ENCODE peak calls at places on chromosomes 12 and 14, in ten cellular contexts. One of them, this sample, is unnamed.

GRCh38 chr12:51524386-51524901 is 66.6 kb upstream of the SCN8A start:
- DNase-seq in bronchial epithelial cell: no peak
- DNase-seq in fibroblast of lung: no peak
- DNase-seq in endothelial cell of umbilical vein: no peak
- DNase-seq in AG04450: no peak
- DNase-seq in Peyer's patch: no peak
- DNase-seq in foreskin fibroblast: no peak
- DNase-seq in IMR-90: no peak
- DNase-seq in cardiac muscle cell: peak; percentile 71
- DNase-seq in HFF-Myc: no peak
- DNase-seq in this sample: no peak

GRCh38 chr12:119096429-119097202 is 82.1 kb upstream of the HSPB8 start:
- DNase-seq in bronchial epithelial cell: no peak
- DNase-seq in fibroblast of lung: no peak
- DNase-seq in endothelial cell of umbilical vein: no peak
- DNase-seq in AG04450: no peak
- DNase-seq in Peyer's patch: no peak
- DNase-seq in foreskin fibroblast: no peak
- DNase-seq in IMR-90: no peak
- DNase-seq in cardiac muscle cell: peak; percentile 41
- DNase-seq in HFF-Myc: no peak
- DNase-seq in this sample: no peak

GRCh38 chr14:60657609-60657983 is 8.3 kb upstream of the SIX1 start:
- DNase-seq in bronchial epithelial cell: no peak
- DNase-seq in fibroblast of lung: no peak
- DNase-seq in endothelial cell of umbilical vein: no peak
- DNase-seq in AG04450: no peak
- DNase-seq in Peyer's patch: no peak
- DNase-seq in foreskin fibroblast: peak; percentile 60
- DNase-seq in IMR-90: no peak
- DNase-seq in cardiac muscle cell: no peak
- DNase-seq in HFF-Myc: no peak
- DNase-seq in this sample: no peak

GRCh38 chr14:99982449-99983250 is 82.6 kb upstream of the EVL start:
- DNase-seq in bronchial epithelial cell: peak; percentile 45
- DNase-seq in fibroblast of lung: peak; percentile 79
- DNase-seq in endothelial cell of umbilical vein: peak; percentile 73
- DNase-seq in AG04450: peak; percentile 45
- DNase-seq in Peyer's patch: no peak
- DNase-seq in foreskin fibroblast: peak; percentile 84
- DNase-seq in IMR-90: peak; percentile 74
- DNase-seq in cardiac muscle cell: peak; percentile 60
- DNase-seq in HFF-Myc: no peak
- DNase-seq in this sample: peak; percentile 81

GRCh38 chr12:104490850-104491249 is 34.1 kb downstream of the CHST11 start:
- DNase-seq in bronchial epithelial cell: no peak
- DNase-seq in fibroblast of lung: no peak
- DNase-seq in endothelial cell of umbilical vein: no peak
- DNase-seq in AG04450: no peak
- DNase-seq in Peyer's patch: no peak
- DNase-seq in foreskin fibroblast: no peak
- DNase-seq in IMR-90: no peak
- DNase-seq in cardiac muscle cell: no peak
- DNase-seq in HFF-Myc: no peak
- DNase-seq in this sample: no peak

GRCh38 chr12:6770094-6770493 is 2.2 kb upstream of the LAG3 start:
- DNase-seq in bronchial epithelial cell: no peak
- DNase-seq in fibroblast of lung: no peak
- DNase-seq in endothelial cell of umbilical vein: no peak
- DNase-seq in AG04450: no peak
- DNase-seq in Peyer's patch: no peak
- DNase-seq in foreskin fibroblast: no peak
- DNase-seq in IMR-90: no peak
- DNase-seq in cardiac muscle cell: no peak
- DNase-seq in HFF-Myc: no peak
- DNase-seq in this sample: no peak

GRCh38 chr12:93908846-93909592 is 231.8 kb downstream of the CRADD start:
- DNase-seq in bronchial epithelial cell: peak; percentile 83
- DNase-seq in fibroblast of lung: no peak
- DNase-seq in endothelial cell of umbilical vein: no peak
- DNase-seq in AG04450: no peak
- DNase-seq in Peyer's patch: no peak
- DNase-seq in foreskin fibroblast: peak; percentile 46
- DNase-seq in IMR-90: no peak
- DNase-seq in cardiac muscle cell: no peak
- DNase-seq in HFF-Myc: no peak
- DNase-seq in this sample: peak; percentile 77

GRCh38 chr14:64708148-64709004 is 4.2 kb downstream of the PLEKHG3 start:
- DNase-seq in bronchial epithelial cell: peak; percentile 90
- DNase-seq in fibroblast of lung: no peak
- DNase-seq in endothelial cell of umbilical vein: no peak
- DNase-seq in AG04450: no peak
- DNase-seq in Peyer's patch: no peak
- DNase-seq in foreskin fibroblast: no peak
- DNase-seq in IMR-90: peak; percentile 44
- DNase-seq in cardiac muscle cell: peak; percentile 67
- DNase-seq in HFF-Myc: no peak
- DNase-seq in this sample: no peak

GRCh38 chr12:57888407-57889157 is 42.1 kb upstream of the CTDSP2 start:
- DNase-seq in bronchial epithelial cell: peak; percentile 99
- DNase-seq in fibroblast of lung: peak; percentile 73
- DNase-seq in endothelial cell of umbilical vein: peak; percentile 56
- DNase-seq in AG04450: no peak
- DNase-seq in Peyer's patch: no peak
- DNase-seq in foreskin fibroblast: peak; percentile 66
- DNase-seq in IMR-90: peak; percentile 76
- DNase-seq in cardiac muscle cell: no peak
- DNase-seq in HFF-Myc: no peak
- DNase-seq in this sample: peak; percentile 55

GRCh38 chr12:68276400-68276930 is 23.1 kb upstream of the IL22 start:
- DNase-seq in bronchial epithelial cell: no peak
- DNase-seq in fibroblast of lung: peak; percentile 48
- DNase-seq in endothelial cell of umbilical vein: no peak
- DNase-seq in AG04450: no peak
- DNase-seq in Peyer's patch: no peak
- DNase-seq in foreskin fibroblast: no peak
- DNase-seq in IMR-90: no peak
- DNase-seq in cardiac muscle cell: no peak
- DNase-seq in HFF-Myc: no peak
- DNase-seq in this sample: no peak

GRCh38 chr12:116558280-116559079 is 701 bp upstream of the MAP1LC3B2 start:
- DNase-seq in bronchial epithelial cell: no peak
- DNase-seq in fibroblast of lung: no peak
- DNase-seq in endothelial cell of umbilical vein: no peak
- DNase-seq in AG04450: no peak
- DNase-seq in Peyer's patch: no peak
- DNase-seq in foreskin fibroblast: no peak
- DNase-seq in IMR-90: no peak
- DNase-seq in cardiac muscle cell: no peak
- DNase-seq in HFF-Myc: no peak
- DNase-seq in this sample: no peak

GRCh38 chr14:50529288-50530179 is 2.8 kb downstream of the MAP4K5 start:
- DNase-seq in bronchial epithelial cell: no peak
- DNase-seq in fibroblast of lung: no peak
- DNase-seq in endothelial cell of umbilical vein: peak; percentile 30
- DNase-seq in AG04450: no peak
- DNase-seq in Peyer's patch: no peak
- DNase-seq in foreskin fibroblast: peak; percentile 15
- DNase-seq in IMR-90: peak; percentile 31
- DNase-seq in cardiac muscle cell: no peak
- DNase-seq in HFF-Myc: no peak
- DNase-seq in this sample: no peak

GRCh38 chr14:50532502-50533313 is at the start of gene MAP4K5:
- DNase-seq in bronchial epithelial cell: peak; percentile 73
- DNase-seq in fibroblast of lung: peak; percentile 91
- DNase-seq in endothelial cell of umbilical vein: peak; percentile 90
- DNase-seq in AG04450: peak; percentile 70
- DNase-seq in Peyer's patch: peak; percentile 88
- DNase-seq in foreskin fibroblast: peak; percentile 98
- DNase-seq in IMR-90: peak; percentile 89
- DNase-seq in cardiac muscle cell: peak; percentile 95
- DNase-seq in HFF-Myc: peak; percentile 64
- DNase-seq in this sample: peak; percentile 93

GRCh38 chr14:50530794-50531193 is 1.6 kb downstream of the MAP4K5 start:
- DNase-seq in bronchial epithelial cell: no peak
- DNase-seq in fibroblast of lung: no peak
- DNase-seq in endothelial cell of umbilical vein: no peak
- DNase-seq in AG04450: no peak
- DNase-seq in Peyer's patch: no peak
- DNase-seq in foreskin fibroblast: peak; percentile 26
- DNase-seq in IMR-90: no peak
- DNase-seq in cardiac muscle cell: no peak
- DNase-seq in HFF-Myc: no peak
- DNase-seq in this sample: no peak

GRCh38 chr14:50531595-50532501 is 521 bp downstream of the MAP4K5 start:
- DNase-seq in bronchial epithelial cell: no peak
- DNase-seq in fibroblast of lung: peak; percentile 41
- DNase-seq in endothelial cell of umbilical vein: peak; percentile 57
- DNase-seq in AG04450: no peak
- DNase-seq in Peyer's patch: peak; percentile 45
- DNase-seq in foreskin fibroblast: peak; percentile 68
- DNase-seq in IMR-90: peak; percentile 29
- DNase-seq in cardiac muscle cell: peak; percentile 77
- DNase-seq in HFF-Myc: no peak
- DNase-seq in this sample: peak; percentile 39

GRCh38 chr14:50530358-50530757 is 2.0 kb downstream of the MAP4K5 start:
- DNase-seq in bronchial epithelial cell: peak; percentile 74
- DNase-seq in fibroblast of lung: peak; percentile 47
- DNase-seq in endothelial cell of umbilical vein: peak; percentile 48
- DNase-seq in AG04450: no peak
- DNase-seq in Peyer's patch: no peak
- DNase-seq in foreskin fibroblast: peak; percentile 59
- DNase-seq in IMR-90: peak; percentile 69
- DNase-seq in cardiac muscle cell: no peak
- DNase-seq in HFF-Myc: no peak
- DNase-seq in this sample: peak; percentile 35
- H3K4me3 ChIP-seq in bronchial epithelial cell: no peak overlapping the region
- H3K4me3 ChIP-seq in fibroblast of lung: peak overlapping the region; percentile 47
- H3K4me3 ChIP-seq in endothelial cell of umbilical vein: peak overlapping the region; percentile 97
- H3K4me3 ChIP-seq in AG04450: peak overlapping the region; percentile 80
- H3K4me3 ChIP-seq in Peyer's patch: no peak overlapping the region
- H3K4me3 ChIP-seq in foreskin fibroblast: peak overlapping the region; percentile 77
- H3K4me3 ChIP-seq in IMR-90: peak overlapping the region; percentile 95
- H3K4me3 ChIP-seq in cardiac muscle cell: peak overlapping the region; percentile 95
- H3K4me3 ChIP-seq in HFF-Myc: peak overlapping the region; percentile 89
- H3K4me3 ChIP-seq in this sample: peak overlapping the region; percentile 82

DNA sequence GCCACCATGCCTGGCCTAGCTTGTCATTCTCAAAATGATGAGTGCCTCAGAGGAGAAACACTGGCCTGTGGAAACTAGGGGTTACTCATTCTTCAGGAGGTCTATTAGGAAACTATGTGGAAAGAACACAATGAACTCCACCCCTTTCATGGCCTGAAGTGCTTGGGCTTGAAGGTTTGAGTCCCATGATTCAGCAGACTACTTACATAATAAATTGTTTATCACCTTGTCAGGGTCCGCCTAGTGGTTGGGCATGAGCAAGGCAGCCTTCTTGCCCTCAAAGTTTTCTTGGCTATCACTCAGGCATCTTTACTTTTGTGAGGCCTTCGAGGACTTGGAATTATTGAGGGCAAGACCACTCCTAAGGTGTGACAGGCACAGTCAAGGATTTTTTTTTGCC is 251.2 kb downstream of the ACSS3 start:
- DNase-seq in bronchial epithelial cell: peak; percentile 72
- DNase-seq in fibroblast of lung: peak; percentile 5
- DNase-seq in endothelial cell of umbilical vein: peak; percentile 2
- DNase-seq in AG04450: no peak
- DNase-seq in Peyer's patch: no peak
- DNase-seq in foreskin fibroblast: peak; percentile 2
- DNase-seq in IMR-90: peak; percentile 2
- DNase-seq in cardiac muscle cell: no peak
- DNase-seq in HFF-Myc: no peak
- DNase-seq in this sample: peak; percentile 6
- TF ChIP-seq CTCF in bronchial epithelial cell: peak; percentile 29
- TF ChIP-seq CTCF in fibroblast of lung: peak; percentile 36
- TF ChIP-seq CTCF in endothelial cell of umbilical vein: peak; percentile 30
- TF ChIP-seq CTCF in AG04450: peak; percentile 36
- TF ChIP-seq CTCF in Peyer's patch: no peak
- TF ChIP-seq CTCF in foreskin fibroblast: peak; percentile 29
- TF ChIP-seq CTCF in IMR-90: no peak
- TF ChIP-seq CTCF in cardiac muscle cell: peak; percentile 17
- TF ChIP-seq CTCF in HFF-Myc: peak; percentile 52
- TF ChIP-seq CTCF in this sample: peak; percentile 36

DNA sequence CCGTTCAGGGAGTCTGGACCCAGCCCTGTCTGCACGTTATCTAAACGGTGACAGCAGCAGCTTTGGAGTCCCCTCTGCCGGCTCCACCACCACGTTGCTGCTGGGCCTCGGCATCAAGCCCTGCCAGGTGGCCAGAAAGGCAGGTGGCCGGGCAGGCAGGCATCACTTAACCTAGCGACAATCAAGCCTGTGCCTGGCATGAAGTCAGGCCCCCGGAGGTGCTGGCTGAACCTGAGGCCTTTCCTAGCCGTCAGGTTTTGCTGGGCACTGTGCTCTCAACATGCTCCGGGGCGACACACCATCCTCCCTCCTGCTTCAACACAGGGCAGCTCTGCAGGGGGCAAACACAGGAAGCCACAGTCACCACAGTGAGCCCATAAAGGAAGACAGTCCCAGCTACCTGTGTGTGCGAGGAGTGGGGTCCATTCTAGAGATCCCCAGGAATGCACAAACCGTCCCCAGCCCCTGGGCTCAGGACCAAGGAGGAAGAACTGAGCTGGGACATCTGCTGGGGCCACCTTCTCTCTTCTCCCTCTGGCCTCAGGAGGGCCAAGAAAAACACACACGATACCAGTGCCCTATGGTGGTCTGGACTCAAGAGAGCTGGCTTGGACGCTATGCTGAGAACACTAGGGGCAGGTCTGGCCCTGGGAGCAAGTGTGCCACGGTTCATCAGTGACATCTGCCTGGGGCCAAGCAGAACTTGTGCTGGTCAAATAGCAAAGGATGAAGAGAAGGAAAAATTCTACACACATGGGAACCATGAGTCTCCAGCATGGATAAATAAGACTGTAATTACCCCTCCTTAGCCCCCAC is 44.7 kb downstream of the CCDC88C start:
- DNase-seq in bronchial epithelial cell: no peak
- DNase-seq in fibroblast of lung: no peak
- DNase-seq in endothelial cell of umbilical vein: peak; percentile 36
- DNase-seq in AG04450: no peak
- DNase-seq in Peyer's patch: peak; percentile 70
- DNase-seq in foreskin fibroblast: no peak
- DNase-seq in IMR-90: no peak
- DNase-seq in cardiac muscle cell: no peak
- DNase-seq in HFF-Myc: no peak
- DNase-seq in this sample: no peak
- H3K4me3 ChIP-seq in bronchial epithelial cell: no peak overlapping the region
- H3K4me3 ChIP-seq in fibroblast of lung: no peak overlapping the region
- H3K4me3 ChIP-seq in endothelial cell of umbilical vein: no peak overlapping the region
- H3K4me3 ChIP-seq in AG04450: no peak overlapping the region
- H3K4me3 ChIP-seq in Peyer's patch: peak overlapping the region; percentile 18
- H3K4me3 ChIP-seq in foreskin fibroblast: no peak overlapping the region
- H3K4me3 ChIP-seq in IMR-90: no peak overlapping the region
- H3K4me3 ChIP-seq in cardiac muscle cell: no peak overlapping the region
- H3K4me3 ChIP-seq in HFF-Myc: no peak overlapping the region
- H3K4me3 ChIP-seq in this sample: no peak overlapping the region

DNA sequence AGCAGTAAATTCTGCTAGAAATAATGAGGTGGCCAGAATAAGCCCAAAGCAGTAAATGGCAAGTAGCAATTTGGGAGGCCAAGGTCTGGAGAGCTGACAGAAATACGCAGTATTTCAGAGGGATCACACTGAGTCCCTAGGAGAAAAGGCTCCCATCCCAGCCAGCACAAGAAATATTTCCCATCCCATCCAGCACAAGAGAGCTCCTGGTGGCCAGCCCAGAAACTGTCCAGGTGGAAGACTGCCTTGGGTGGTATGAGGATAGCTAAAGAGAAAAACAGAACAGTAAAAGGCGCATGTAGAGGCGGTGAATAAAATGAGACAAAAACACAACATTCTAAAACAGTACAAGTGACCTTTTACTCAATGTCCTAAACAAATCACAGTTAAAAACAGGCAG is 120.7 kb downstream of the HECTD4 start:
- DNase-seq in bronchial epithelial cell: no peak
- DNase-seq in fibroblast of lung: no peak
- DNase-seq in endothelial cell of umbilical vein: no peak
- DNase-seq in AG04450: no peak
- DNase-seq in Peyer's patch: no peak
- DNase-seq in foreskin fibroblast: no peak
- DNase-seq in IMR-90: no peak
- DNase-seq in cardiac muscle cell: no peak
- DNase-seq in HFF-Myc: no peak
- DNase-seq in this sample: peak; percentile 4
- TF ChIP-seq CTCF in bronchial epithelial cell: peak; percentile 12
- TF ChIP-seq CTCF in fibroblast of lung: peak; percentile 29
- TF ChIP-seq CTCF in endothelial cell of umbilical vein: peak; percentile 11
- TF ChIP-seq CTCF in AG04450: peak; percentile 43
- TF ChIP-seq CTCF in Peyer's patch: no peak
- TF ChIP-seq CTCF in foreskin fibroblast: no peak
- TF ChIP-seq CTCF in IMR-90: peak; percentile 13
- TF ChIP-seq CTCF in cardiac muscle cell: peak; percentile 30
- TF ChIP-seq CTCF in HFF-Myc: peak; percentile 30
- TF ChIP-seq CTCF in this sample: peak; percentile 39